ENCODE peak calls at places on chromosomes 13 and 19, in five cellular contexts. A is GM06990, M is fibroblast of the aortic adventitia, I is AG09309, O is dorsolateral prefrontal cortex. V is an unnamed sample.

GRCh38 chr19:42229855-42230331 is 9.8 kb downstream of the ZNF526 start:
- DNase-seq in A (no peak), M (no peak), I (no peak), O (no peak), V (no peak)

GRCh38 chr19:36488816-36489138 is 584 bp downstream of the ZNF566 start:
- DNase-seq in A (no peak), M (no peak), I (no peak), O (peak; percentile 47), V (peak; percentile 40)

GRCh38 chr13:62875118-62875640 is 1459.5 kb upstream of the PCDH20 start:
- DNase-seq in A (no peak), M (no peak), I (no peak), O (no peak), V (no peak)

GRCh38 chr13:50685491-50685890 is 158.0 kb downstream of the DLEU7 start:
- DNase-seq in A (no peak), M (peak; percentile 41), I (no peak), O (peak; percentile 94), V (no peak)

GRCh38 chr19:38524994-38525634 is 91.6 kb downstream of the RYR1 start:
- DNase-seq in A (no peak), M (no peak), I (no peak), O (no peak), V (no peak)

GRCh38 chr19:18282021-18282787 is 782 bp upstream of the JUND start:
- DNase-seq in A (no peak), M (no peak), I (no peak), O (no peak), V (no peak)

GRCh38 chr19:6393982-6394412 is 1.0 kb upstream of the GTF2F1 start:
- DNase-seq in A (no peak), M (no peak), I (no peak), O (no peak), V (peak; percentile 73)

GRCh38 chr13:113897161-113897560 is 33.3 kb upstream of the GAS6 start:
- DNase-seq in A (no peak), M (peak; percentile 96), I (peak; percentile 94), O (no peak), V (no peak)

GRCh38 chr13:113299951-113300350 is 2.9 kb downstream of the LAMP1 start:
- DNase-seq in A (peak; percentile 57), M (no peak), I (no peak), O (no peak), V (peak; percentile 39)

GRCh38 chr19:44585371-44586141 is 27.8 kb upstream of the IGSF23 start:
- DNase-seq in A (no peak), M (peak; percentile 62), I (peak; percentile 34), O (no peak), V (no peak)

GRCh38 chr13:99227909-99228688 is 27.4 kb downstream of the UBAC2 start:
- DNase-seq in A (peak; percentile 20), M (no peak), I (no peak), O (no peak), V (no peak)

GRCh38 chr13:23876265-23876664 is 12.9 kb downstream of the MIPEP start:
- DNase-seq in A (no peak), M (peak; percentile 24), I (no peak), O (peak; percentile 40), V (no peak)
- TF ChIP-seq CTCF in A (peak; percentile 48), M (peak; percentile 46), I (peak; percentile 57), O (peak; percentile 60), V (peak; percentile 40)

DNA sequence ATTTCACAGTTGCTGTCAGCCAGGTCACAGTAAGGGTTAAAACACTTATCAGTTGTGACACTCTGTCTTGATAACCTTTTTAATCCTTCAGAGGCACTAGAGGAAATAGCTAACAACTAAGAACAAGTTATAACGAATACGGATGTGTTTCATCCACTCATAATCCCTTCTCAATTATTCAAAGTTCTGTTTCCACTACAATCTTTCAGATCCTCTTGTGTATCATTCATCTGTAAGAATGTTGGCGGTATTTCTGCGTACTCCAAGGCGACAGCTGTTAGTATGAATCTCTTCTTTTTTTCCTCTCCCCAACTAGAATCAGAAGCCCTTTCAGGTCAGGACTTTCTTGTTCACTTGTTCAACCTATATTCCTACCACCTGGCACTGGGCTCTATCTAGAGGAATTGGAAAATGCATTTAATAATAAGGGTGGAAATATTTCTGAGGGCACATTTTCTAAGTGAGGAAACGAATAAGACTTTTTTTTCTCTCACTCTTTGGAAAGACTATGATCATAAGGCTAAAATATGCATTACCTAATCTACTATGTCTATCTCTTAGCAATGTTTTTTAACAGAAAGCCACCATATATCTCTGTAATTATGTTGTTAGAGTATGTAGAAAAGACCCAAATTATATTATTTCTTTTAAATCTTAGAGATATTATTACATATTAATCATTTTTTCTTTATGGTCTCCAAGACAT is 493.0 kb downstream of the PCDH20 start:
- DNase-seq in A (no peak), M (no peak), I (no peak), O (no peak), V (no peak)
- H3K4me3 ChIP-seq in A (no peak overlapping the region), M (no peak overlapping the region), I (no peak overlapping the region), O (no peak overlapping the region), V (no peak overlapping the region)

GRCh38 chr19:5024282-5024681 is 55.4 kb downstream of the KDM4B start:
- DNase-seq in A (no peak), M (no peak), I (no peak), O (no peak), V (no peak)

GRCh38 chr19:5028229-5028886 is 59.4 kb downstream of the KDM4B start:
- DNase-seq in A (no peak), M (no peak), I (no peak), O (no peak), V (no peak)

GRCh38 chr19:5025027-5025426 is 56.1 kb downstream of the KDM4B start:
- DNase-seq in A (no peak), M (no peak), I (no peak), O (no peak), V (no peak)

GRCh38 chr19:5030136-5030820 is 61.4 kb downstream of the KDM4B start:
- DNase-seq in A (no peak), M (no peak), I (no peak), O (no peak), V (no peak)

DNA sequence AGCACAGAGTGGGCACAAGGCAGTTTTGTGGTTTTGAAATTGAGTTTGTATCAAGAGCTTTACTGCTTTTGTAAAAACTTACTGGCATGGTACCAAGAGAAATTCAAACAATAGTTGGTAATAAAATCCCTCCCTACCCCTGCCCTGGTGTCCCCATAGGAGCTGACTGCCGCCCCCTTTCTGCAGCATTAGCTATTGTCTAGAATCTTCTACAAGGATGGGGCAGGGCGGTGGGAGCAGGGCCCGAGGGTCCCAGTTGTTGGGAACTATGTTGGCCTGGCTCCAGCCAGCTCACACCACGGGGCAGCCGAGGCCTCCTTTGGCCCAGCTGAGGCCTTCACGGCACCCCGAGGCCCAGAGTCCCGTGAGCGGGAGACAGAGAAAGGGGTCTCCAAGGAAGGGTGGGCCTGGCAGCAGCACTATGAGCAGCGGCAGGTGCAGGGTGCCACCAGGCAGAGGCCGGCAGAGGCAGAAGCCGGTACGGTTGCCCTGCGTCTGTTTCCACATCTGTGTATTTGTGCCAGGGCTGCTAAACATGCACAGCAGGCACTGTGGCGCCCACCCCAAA is 57.9 kb downstream of the KDM4B start:
- DNase-seq in A (no peak), M (peak; percentile 31), I (no peak), O (no peak), V (no peak)
- TF ChIP-seq CTCF in A (no peak), M (peak; percentile 30), I (peak; percentile 21), O (no peak), V (no peak)

DNA sequence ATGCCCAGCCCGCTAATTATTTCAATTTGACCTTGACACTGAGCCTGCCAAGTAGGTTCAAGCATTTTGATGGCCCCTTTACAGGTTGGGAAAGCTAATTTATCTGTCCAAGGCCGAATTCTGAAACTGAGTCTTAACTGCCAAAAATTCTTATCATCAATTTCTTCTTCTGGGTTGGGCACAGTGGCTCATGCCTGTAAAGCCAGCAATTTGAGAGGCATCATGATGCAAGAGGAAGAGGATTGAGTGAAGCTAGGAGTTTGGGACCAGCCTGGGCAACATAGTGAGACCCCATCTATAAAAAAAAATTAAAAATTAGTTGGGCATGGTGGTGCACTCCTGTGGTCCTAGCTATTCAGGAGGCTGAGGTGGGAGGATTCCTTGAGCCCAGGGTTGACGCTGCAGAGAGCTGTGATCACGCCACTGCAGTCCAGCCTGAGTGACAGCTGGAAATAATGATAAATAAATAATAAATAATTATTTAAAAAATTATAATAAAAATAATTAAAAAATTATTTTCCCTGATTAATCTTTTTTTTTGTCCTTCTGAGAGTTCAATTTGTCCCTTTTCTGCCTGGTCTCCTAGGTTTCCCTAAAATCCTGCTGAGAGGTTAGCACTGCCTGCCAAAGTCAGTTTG is 1.3 kb upstream of the LDLR start:
- DNase-seq in A (no peak), M (no peak), I (no peak), O (no peak), V (no peak)
- H3K4me3 ChIP-seq in A (no peak overlapping the region), M (no peak overlapping the region), I (no peak overlapping the region), O (no peak overlapping the region), V (no peak overlapping the region)

GRCh38 chr19:14097532-14098151 is 7.1 kb upstream of the SAMD1 start:
- DNase-seq in A (no peak), M (no peak), I (no peak), O (no peak), V (no peak)
- TF ChIP-seq CTCF in A (no peak), M (peak; percentile 26), I (peak; percentile 20), O (no peak), V (no peak)

GRCh38 chr19:3335431-3336350 is 30.7 kb upstream of the NFIC start:
- DNase-seq in A (no peak), M (peak; percentile 61), I (no peak), O (no peak), V (no peak)
- H3K4me3 ChIP-seq in A (no peak overlapping the region), M (no peak overlapping the region), I (no peak overlapping the region), O (no peak overlapping the region), V (no peak overlapping the region)

GRCh38 chr19:34664870-34665269 is 12.1 kb downstream of the SCGB2B2 start:
- DNase-seq in A (no peak), M (no peak), I (no peak), O (no peak), V (no peak)

GRCh38 chr19:34664168-34664567 is 12.8 kb downstream of the SCGB2B2 start:
- DNase-seq in A (no peak), M (no peak), I (no peak), O (no peak), V (no peak)

GRCh38 chr19:34666200-34666957 is 10.6 kb downstream of the SCGB2B2 start:
- DNase-seq in A (no peak), M (no peak), I (no peak), O (no peak), V (no peak)

GRCh38 chr19:34661357-34661756 is 15.6 kb downstream of the SCGB2B2 start:
- DNase-seq in A (no peak), M (peak; percentile 5), I (no peak), O (no peak), V (no peak)

DNA sequence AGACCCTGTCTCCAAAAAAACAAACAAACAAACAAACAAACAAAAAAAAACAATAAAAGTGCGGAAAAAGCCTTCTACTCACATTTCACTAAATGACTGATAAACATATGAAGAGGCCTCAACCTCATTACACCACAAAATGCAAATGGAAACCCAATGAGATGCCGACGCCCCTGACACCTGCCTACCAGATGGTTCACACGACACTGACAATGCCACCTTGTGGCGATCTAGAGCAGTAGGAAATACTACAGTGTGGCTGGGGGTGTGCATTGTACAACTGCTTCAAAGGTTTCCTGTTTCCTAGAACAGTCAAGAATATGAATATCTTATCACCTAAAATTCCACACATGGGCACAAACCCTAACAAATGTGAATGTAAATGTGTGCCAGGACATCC is 14.0 kb downstream of the SCGB2B2 start:
- DNase-seq in A (no peak), M (no peak), I (no peak), O (no peak), V (peak; percentile 15)
- TF ChIP-seq CTCF in A (peak; percentile 65), M (no peak), I (peak; percentile 48), O (peak; percentile 54), V (peak; percentile 54)

GRCh38 chr19:2702170-2703076 is at the start of gene GNG7:
- DNase-seq in A (peak; percentile 91), M (peak; percentile 69), I (no peak), O (peak; percentile 86), V (peak; percentile 44)
- H3K4me3 ChIP-seq in A (peak within 1 kb of the TSS; percentile 74), M (peak within 1 kb of the TSS; percentile 65), I (peak within 1 kb of the TSS; percentile 17), O (peak within 1 kb of the TSS; percentile 72), V (peak within 1 kb of the TSS; percentile 87)